ENCODE peak calls at places on chromosomes 11 and 22, in eight cellular contexts. F is activated CD4-positive, alpha-beta T cell treated with anti-CD3 and anti-CD28 coated beads for 36 hours; D is foreskin keratinocyte; Z is left lobe of liver; P is T-cell; H is activated T-cell treated with anti-CD3 and anti-CD28 coated beads, Interleukin-2, amount 50 U/mL, for 72 hours; Q is naive thymus-derived CD4-positive, alpha-beta T cell; I is upper lobe of right lung. W is an unnamed sample.
A peak's percentile ranks its signal among the peaks of the same experiment; 100 is the strongest.

GRCh38 chr11:47130541-47130940 is 46.1 kb downstream of the ARFGAP2 start:
- ATAC-seq in Q (no peak), I (no peak), P (no peak), H (no peak), F (no peak), Z (no peak), D (no peak), W (no peak)

GRCh38 chr22:49937758-49938564 is 19.5 kb downstream of the CRELD2 start:
- ATAC-seq in D (no peak), I (no peak), H (no peak), P (no peak), Q (no peak), Z (no peak), F (no peak), W (no peak)

GRCh38 chr11:13168281-13168680 is 109.3 kb upstream of the BMAL1 start:
- ATAC-seq in I (peak; percentile 39), D (peak; percentile 43), Z (no peak), H (no peak), F (no peak), P (no peak), Q (no peak), W (no peak)

GRCh38 chr11:35274909-35275807 is 136.2 kb downstream of the CD44 start:
- ATAC-seq in Z (peak; percentile 92), H (no peak), Q (no peak), D (no peak), I (peak; percentile 71), F (no peak), P (no peak), W (no peak)

GRCh38 chr11:95563173-95563572 is 226.4 kb downstream of the FAM76B start:
- ATAC-seq in P (no peak), Q (no peak), H (no peak), I (no peak), D (peak; percentile 48), F (no peak), Z (no peak), W (no peak)

GRCh38 chr11:134763030-134763388 is 351.0 kb upstream of the B3GAT1 start:
- ATAC-seq in H (no peak), D (no peak), Q (peak; percentile 6), I (no peak), F (no peak), P (no peak), Z (no peak), W (no peak)

GRCh38 chr22:39470462-39471335 is 13.9 kb downstream of the MGAT3 start:
- ATAC-seq in D (no peak), Z (no peak), F (no peak), I (no peak), H (no peak), P (no peak), Q (no peak), W (no peak)

GRCh38 chr11:1443737-1444136 is 42.8 kb downstream of the MOB2 start:
- ATAC-seq in Z (no peak), Q (no peak), D (no peak), P (no peak), I (no peak), F (no peak), H (no peak), W (no peak)

GRCh38 chr11:86588566-86589090 is 83.8 kb downstream of the ME3 start:
- ATAC-seq in Z (no peak), I (peak; percentile 83), Q (no peak), F (no peak), P (no peak), H (no peak), D (no peak), W (no peak)

GRCh38 chr11:47498149-47498548 is 49.2 kb upstream of the RAPSN start:
- ATAC-seq in Z (peak; percentile 1), Q (no peak), P (no peak), D (no peak), F (no peak), H (no peak), I (no peak), W (no peak)

GRCh38 chr11:13896175-13896989 is 66.1 kb upstream of the SPON1 start:
- ATAC-seq in H (no peak), Z (peak; percentile 99), F (no peak), Q (no peak), D (no peak), I (peak; percentile 92), P (no peak), W (no peak)

GRCh38 chr11:106379712-106380111 is 302.2 kb downstream of the AASDHPPT start:
- ATAC-seq in I (no peak), H (no peak), Q (no peak), P (no peak), F (no peak), Z (no peak), D (no peak), W (no peak)

GRCh38 chr11:61098778-61099177 is 3.5 kb upstream of the CD5 start:
- ATAC-seq in F (no peak), D (no peak), H (no peak), Q (no peak), I (no peak), Z (no peak), P (no peak), W (no peak)

GRCh38 chr11:10909141-10909883 is 51.5 kb upstream of the ZBED5 start:
- ATAC-seq in H (peak; percentile 51), P (no peak), F (no peak), D (peak; percentile 70), Z (no peak), I (peak; percentile 68), Q (peak; percentile 41), W (no peak)

GRCh38 chr22:31082606-31083376 is 1.7 kb downstream of the SMTN start:
- ATAC-seq in F (no peak), D (peak; percentile 23), H (no peak), Z (no peak), P (no peak), Q (no peak), I (peak; percentile 3), W (no peak)

GRCh38 chr22:28956506-28956905 is 73.1 kb downstream of the ZNRF3 start:
- ATAC-seq in Z (no peak), Q (no peak), D (no peak), I (no peak), P (no peak), H (no peak), F (no peak), W (no peak)

GRCh38 chr11:6210274-6210955 is 5.1 kb downstream of the C11orf42 start:
- ATAC-seq in D (no peak), H (no peak), Z (no peak), P (no peak), Q (no peak), F (no peak), I (no peak), W (no peak)